ENCODE peak calls at places on chromosomes 13 and 19, in seven cellular contexts. T is GM12892, F is K562, Y is H1, Z is HepG2, M is GM12878, O is SK-N-SH. K is an unnamed sample.

GRCh38 chr13:50129923-50130685 is 114.9 kb downstream of the KCNRG start:
- DNase-seq in T (no peak), F (no peak), Y (no peak), Z (no peak), M (no peak), O (peak), K (no peak)

GRCh38 chr13:30196025-30196424 is 111.3 kb downstream of the KATNAL1 start:
- DNase-seq in T (no peak), F (no peak), Y (peak), Z (no peak), M (no peak), O (peak), K (no peak)

GRCh38 chr13:78228940-78229339 is 310.3 kb upstream of the EDNRB start:
- DNase-seq in T (no peak), F (no peak), Y (no peak), Z (no peak), M (no peak), O (no peak), K (no peak)

GRCh38 chr13:26132756-26133155 is 80.9 kb upstream of the SHISA2 start:
- DNase-seq in T (no peak), F (no peak), Y (no peak), Z (no peak), M (no peak), O (no peak), K (no peak)

GRCh38 chr19:46426506-46427162 is 2.1 kb downstream of the PNMA8C start:
- DNase-seq in T (no peak), F (peak), Y (no peak), Z (peak), M (no peak), O (peak), K (peak)

GRCh38 chr13:59861676-59862075 is 302.1 kb downstream of the DIAPH3 start:
- DNase-seq in T (no peak), F (no peak), Y (no peak), Z (no peak), M (no peak), O (no peak), K (no peak)

GRCh38 chr19:4896372-4896771 is 6.3 kb downstream of the ARRDC5 start:
- DNase-seq in T (no peak), F (no peak), Y (no peak), Z (no peak), M (no peak), O (no peak), K (no peak)

GRCh38 chr19:5070390-5070789 is 101.5 kb downstream of the KDM4B start:
- DNase-seq in T (no peak), F (no peak), Y (no peak), Z (no peak), M (no peak), O (no peak), K (no peak)

GRCh38 chr13:42101821-42102580 is 53.6 kb downstream of the DGKH start:
- DNase-seq in T (no peak), F (no peak), Y (no peak), Z (no peak), M (no peak), O (no peak), K (no peak)

GRCh38 chr13:84455143-84455905 is 573.0 kb upstream of the SLITRK1 start:
- DNase-seq in T (no peak), F (no peak), Y (no peak), Z (peak), M (no peak), O (peak), K (no peak)

GRCh38 chr13:97506511-97506910 is 72.5 kb downstream of the RAP2A start:
- DNase-seq in T (no peak), F (no peak), Y (no peak), Z (no peak), M (no peak), O (no peak), K (no peak)

GRCh38 chr13:43879323-43880181 is at the start of the genes CCDC122 and LACC1:
- DNase-seq in T (peak), F (no peak), Y (no peak), Z (peak), M (no peak), O (peak), K (peak)

GRCh38 chr13:64529874-64530485 is 2700.2 kb downstream of the PCDH9 start:
- DNase-seq in T (no peak), F (peak), Y (peak), Z (peak), M (no peak), O (peak), K (peak)

GRCh38 chr13:71865858-71866172 is 1.2 kb downstream of the DACH1 start:
- DNase-seq in T (no peak), F (no peak), Y (no peak), Z (no peak), M (no peak), O (peak), K (no peak)

GRCh38 chr13:111595791-111596190 is 275.3 kb downstream of the TEX29 start:
- DNase-seq in T (no peak), F (no peak), Y (no peak), Z (no peak), M (no peak), O (no peak), K (no peak)

GRCh38 chr13:26978081-26978860 is 193.3 kb downstream of the USP12 start:
- DNase-seq in T (no peak), F (no peak), Y (peak), Z (no peak), M (no peak), O (no peak), K (no peak)

GRCh38 chr13:100530645-100531044 is 57.9 kb downstream of the GGACT start:
- DNase-seq in T (no peak), F (no peak), Y (no peak), Z (peak), M (no peak), O (no peak), K (no peak)

GRCh38 chr13:111389621-111390521 is 69.4 kb downstream of the TEX29 start:
- DNase-seq in T (no peak), F (no peak), Y (no peak), Z (no peak), M (no peak), O (no peak), K (no peak)

GRCh38 chr19:47444388-47444821 is 25.1 kb upstream of the MEIS3 start:
- DNase-seq in T (no peak), F (peak), Y (no peak), Z (no peak), M (no peak), O (no peak), K (no peak)

GRCh38 chr13:31947105-31947504 is 84.5 kb upstream of the FRY start:
- DNase-seq in T (no peak), F (no peak), Y (no peak), Z (no peak), M (no peak), O (no peak), K (no peak)

GRCh38 chr19:21698215-21698614 is 69.2 kb downstream of the ZNF100 start:
- DNase-seq in T (no peak), F (no peak), Y (no peak), Z (peak), M (no peak), O (peak), K (no peak)

GRCh38 chr19:2962018-2962670 is 15.2 kb upstream of the TLE6 start:
- DNase-seq in T (peak), F (peak), Y (no peak), Z (peak), M (peak), O (peak), K (peak)

GRCh38 chr19:39970424-39970673 is 616 bp upstream of the PSMC4 start:
- DNase-seq in T (no peak), F (no peak), Y (no peak), Z (no peak), M (peak), O (no peak), K (peak)

GRCh38 chr13:96781141-96781540 is 213.1 kb downstream of the OXGR1 start:
- DNase-seq in T (no peak), F (no peak), Y (no peak), Z (no peak), M (no peak), O (no peak), K (no peak)

GRCh38 chr19:41821003-41821735 is 23.3 kb downstream of the LYPD4 start:
- DNase-seq in T (peak), F (peak), Y (peak), Z (peak), M (peak), O (peak), K (peak)

GRCh38 chr19:53552001-53552721 is 14.2 kb downstream of the ZNF331 start:
- DNase-seq in T (no peak), F (no peak), Y (no peak), Z (no peak), M (no peak), O (no peak), K (no peak)

GRCh38 chr13:92175330-92175729 is 776.9 kb downstream of the GPC5 start:
- DNase-seq in T (no peak), F (peak), Y (no peak), Z (peak), M (no peak), O (peak), K (peak)

GRCh38 chr13:75129331-75129730 is 352.6 kb downstream of the TBC1D4 start:
- DNase-seq in T (no peak), F (no peak), Y (no peak), Z (no peak), M (no peak), O (no peak), K (no peak)

GRCh38 chr19:2273356-2274184 is 8.4 kb downstream of the PEAK3 start:
- DNase-seq in T (peak), F (peak), Y (peak), Z (peak), M (peak), O (peak), K (peak)

GRCh38 chr13:21330126-21330861 is 128.8 kb downstream of the ZDHHC20 start:
- DNase-seq in T (no peak), F (no peak), Y (no peak), Z (no peak), M (peak), O (no peak), K (peak)

GRCh38 chr13:74487091-74487722 is 353.0 kb upstream of the KLF12 start:
- DNase-seq in T (no peak), F (no peak), Y (no peak), Z (no peak), M (no peak), O (no peak), K (no peak)

GRCh38 chr19:39310558-39311311 is 9.9 kb downstream of the LRFN1 start:
- DNase-seq in T (no peak), F (peak), Y (no peak), Z (no peak), M (no peak), O (no peak), K (no peak)

GRCh38 chr19:38047641-38048040 is 140.6 kb downstream of the SIPA1L3 start:
- DNase-seq in T (no peak), F (no peak), Y (no peak), Z (no peak), M (no peak), O (no peak), K (no peak)

GRCh38 chr13:101942038-101942437 is 459.8 kb downstream of the FGF14 start:
- DNase-seq in T (no peak), F (no peak), Y (no peak), Z (peak), M (no peak), O (peak), K (no peak)

GRCh38 chr19:47779524-47780214 is 1.2 kb downstream of the SELENOW start:
- DNase-seq in T (no peak), F (no peak), Y (no peak), Z (no peak), M (no peak), O (no peak), K (no peak)

GRCh38 chr19:42122691-42123607 is 9.3 kb downstream of the POU2F2 start:
- DNase-seq in T (peak), F (no peak), Y (no peak), Z (no peak), M (peak), O (no peak), K (no peak)

GRCh38 chr19:18846862-18847515 is 15.2 kb downstream of the UPF1 start:
- DNase-seq in T (no peak), F (no peak), Y (no peak), Z (peak), M (no peak), O (peak), K (peak)
- TF ChIP-seq TAF1 in T (no peak), F (no peak), Y (no peak), Z (no peak), M (no peak), O (no peak), K (no peak)

GRCh38 chr13:114046447-114046846 is 72.6 kb upstream of the C13orf46 start:
- DNase-seq in T (no peak), F (no peak), Y (no peak), Z (no peak), M (no peak), O (no peak), K (no peak)

GRCh38 chr13:114049026-114049425 is 75.2 kb upstream of the C13orf46 start:
- DNase-seq in T (peak), F (no peak), Y (no peak), Z (no peak), M (no peak), O (no peak), K (peak)

GRCh38 chr13:114048463-114048862 is 74.6 kb upstream of the C13orf46 start:
- DNase-seq in T (no peak), F (no peak), Y (no peak), Z (no peak), M (no peak), O (no peak), K (no peak)

GRCh38 chr13:114045113-114045735 is 71.3 kb upstream of the C13orf46 start:
- DNase-seq in T (no peak), F (no peak), Y (no peak), Z (no peak), M (no peak), O (no peak), K (no peak)

DNA sequence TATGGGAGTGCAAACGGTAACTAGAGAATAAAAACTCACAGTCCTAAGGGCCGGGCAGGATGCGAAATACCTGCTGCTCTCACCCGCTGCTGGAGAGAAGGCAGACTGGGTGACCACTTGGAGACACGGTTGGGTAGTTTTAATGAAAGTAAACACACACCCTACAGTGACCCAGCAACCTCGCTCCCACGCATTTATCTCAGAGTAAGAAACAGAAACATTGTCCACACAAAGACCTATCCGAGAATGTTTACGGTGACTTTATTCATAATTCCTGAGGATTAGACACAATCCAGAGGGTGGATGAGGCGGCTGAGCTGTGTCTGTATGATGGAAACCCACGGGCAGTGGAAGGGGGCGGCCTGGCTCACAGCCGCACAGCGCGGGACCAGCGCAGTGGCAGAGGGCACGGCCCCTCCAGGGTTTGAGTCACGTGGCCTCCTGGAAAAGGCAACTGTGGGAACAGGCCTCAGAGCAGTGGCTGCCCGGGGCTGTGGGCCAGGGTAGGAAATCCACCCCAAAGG is 73.5 kb upstream of the C13orf46 start:
- DNase-seq in T (peak), F (peak), Y (no peak), Z (no peak), M (peak), O (no peak), K (no peak)
- TF ChIP-seq TAF1 in T (no peak), F (no peak), Y (no peak), Z (no peak), M (no peak), O (no peak), K (no peak)

GRCh38 chr19:17486545-17486944 is 16.2 kb downstream of the SLC27A1 start:
- DNase-seq in T (no peak), F (no peak), Y (no peak), Z (no peak), M (no peak), O (no peak), K (no peak)

GRCh38 chr19:17487240-17488121 is 17.2 kb downstream of the SLC27A1 start:
- DNase-seq in T (no peak), F (peak), Y (no peak), Z (no peak), M (no peak), O (peak), K (no peak)

GRCh38 chr19:17490411-17490810 is 20.1 kb downstream of the SLC27A1 start:
- DNase-seq in T (no peak), F (no peak), Y (no peak), Z (no peak), M (no peak), O (no peak), K (no peak)

GRCh38 chr19:17489392-17490030 is 19.2 kb downstream of the SLC27A1 start:
- DNase-seq in T (no peak), F (no peak), Y (no peak), Z (no peak), M (no peak), O (peak), K (no peak)

GRCh38 chr19:17488593-17489391 is 18.5 kb downstream of the SLC27A1 start:
- DNase-seq in T (peak), F (peak), Y (peak), Z (peak), M (no peak), O (peak), K (peak)
- TF ChIP-seq TAF1 in T (no peak), F (no peak), Y (peak), Z (peak), M (no peak), O (no peak), K (no peak)

DNA sequence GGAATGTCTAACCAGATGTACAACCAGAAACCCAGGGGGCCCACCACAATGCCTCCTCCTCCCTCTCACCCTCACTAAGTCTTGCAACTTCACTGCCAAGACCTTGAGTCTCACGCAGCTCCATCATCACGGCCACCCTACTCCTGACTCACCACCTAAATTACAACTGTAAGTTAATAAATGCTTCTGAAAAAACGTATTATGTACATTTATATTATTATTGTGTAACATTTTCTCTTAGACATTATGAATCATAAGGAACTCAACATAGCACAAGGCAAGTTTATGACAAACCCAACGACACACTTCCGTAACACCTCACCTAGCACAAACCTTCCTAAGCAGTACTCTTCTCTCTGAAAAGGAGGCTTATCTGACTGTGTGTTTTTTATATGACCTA is 20.7 kb downstream of the MIPEP start:
- DNase-seq in T (no peak), F (no peak), Y (no peak), Z (no peak), M (no peak), O (no peak), K (no peak)
- TF ChIP-seq TAF1 in T (no peak), F (no peak), Y (no peak), Z (no peak), M (no peak), O (no peak), K (no peak)

GRCh38 chr19:44635581-44636438 is 7.9 kb upstream of the PVR start:
- DNase-seq in T (no peak), F (no peak), Y (no peak), Z (no peak), M (no peak), O (no peak), K (no peak)
- TF ChIP-seq TAF1 in T (no peak), F (no peak), Y (no peak), Z (no peak), M (no peak), O (no peak), K (no peak)

GRCh38 chr19:55476100-55476775 is at the start of gene ZNF628:
- DNase-seq in T (peak), F (peak), Y (peak), Z (peak), M (peak), O (peak), K (peak)
- TF ChIP-seq TAF1 in T (no peak), F (no peak), Y (peak), Z (peak), M (no peak), O (no peak), K (peak)

GRCh38 chr13:99526549-99526948 is 25.3 kb downstream of the TM9SF2 start:
- DNase-seq in T (no peak), F (peak), Y (no peak), Z (no peak), M (no peak), O (no peak), K (no peak)

GRCh38 chr13:99527346-99527745 is 26.1 kb downstream of the TM9SF2 start:
- DNase-seq in T (no peak), F (no peak), Y (no peak), Z (no peak), M (no peak), O (no peak), K (no peak)

GRCh38 chr13:99525967-99526366 is 24.7 kb downstream of the TM9SF2 start:
- DNase-seq in T (no peak), F (no peak), Y (no peak), Z (no peak), M (no peak), O (no peak), K (no peak)

GRCh38 chr13:99523838-99524237 is 22.6 kb downstream of the TM9SF2 start:
- DNase-seq in T (no peak), F (no peak), Y (no peak), Z (no peak), M (no peak), O (no peak), K (no peak)

DNA sequence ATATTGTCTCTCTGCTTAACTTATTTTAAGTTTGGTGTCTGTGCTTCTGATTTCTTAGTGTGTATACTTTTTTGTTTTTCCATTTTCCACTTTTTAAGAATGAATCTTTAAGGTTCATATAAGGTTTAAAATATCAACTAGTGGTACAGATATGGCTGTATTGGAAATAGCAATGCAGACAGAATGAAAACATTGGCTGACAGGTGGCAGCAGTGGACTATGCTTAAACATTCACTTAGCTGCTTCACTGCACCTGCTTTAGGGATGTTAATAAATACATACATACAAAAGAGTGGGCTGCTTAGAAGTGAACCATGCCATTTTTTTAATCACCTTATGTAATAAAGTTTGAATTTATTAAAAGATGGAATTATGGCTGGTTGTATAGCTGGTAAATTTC is 27.3 kb downstream of the TM9SF2 start:
- DNase-seq in T (no peak), F (no peak), Y (no peak), Z (peak), M (no peak), O (no peak), K (peak)
- TF ChIP-seq TAF1 in T (no peak), F (no peak), Y (no peak), Z (no peak), M (no peak), O (no peak), K (no peak)

GRCh38 chr13:103812966-103813365 is 746.7 kb upstream of the SLC10A2 start:
- DNase-seq in T (no peak), F (no peak), Y (no peak), Z (no peak), M (no peak), O (peak), K (no peak)
- TF ChIP-seq TAF1 in T (no peak), F (no peak), Y (no peak), Z (no peak), M (no peak), O (no peak), K (no peak)